ENCODE peak calls at places on chromosomes 13 and 19, in five cellular contexts. U is left ventricle myocardium superior, Y is Calu3, Z is GM12865, Q is NCI-H2029. A is an unnamed sample.

GRCh38 chr13:74134777-74135305 is 637 bp upstream of the KLF12 start:
- DNase-seq in U (peak), Y (peak), Z (peak), Q (peak), A (peak)

GRCh38 chr13:88979465-88980180 is 1308.5 kb downstream of the SLITRK5 start:
- DNase-seq in Y (no peak), U (no peak), Z (peak), Q (no peak), A (peak)

GRCh38 chr19:6138066-6138465 is 2.6 kb downstream of the ACSBG2 start:
- DNase-seq in Q (no peak), U (no peak), Y (no peak), Z (peak), A (no peak)

GRCh38 chr13:102584423-102584822 is 12.4 kb upstream of the TPP2 start:
- DNase-seq in Q (no peak), U (no peak), Y (no peak), Z (peak), A (no peak)

GRCh38 chr19:35733180-35734125 is 8.8 kb downstream of the IGFLR1 start:
- DNase-seq in Q (no peak), U (no peak), Z (no peak), Y (no peak), A (no peak)

GRCh38 chr13:112204376-112204775 is 137.4 kb downstream of the SOX1 start:
- DNase-seq in Y (no peak), Q (no peak), U (no peak), Z (no peak), A (no peak)

GRCh38 chr13:34671136-34671535 is 270.9 kb upstream of the NBEA start:
- DNase-seq in U (no peak), Y (no peak), Q (no peak), Z (no peak), A (no peak)

GRCh38 chr13:44843403-44843802 is 145.9 kb downstream of the NUFIP1 start:
- DNase-seq in Z (no peak), Y (no peak), U (no peak), Q (no peak), A (no peak)

GRCh38 chr19:4592445-4592844 is 33.0 kb upstream of the SEMA6B start:
- DNase-seq in U (no peak), Q (no peak), Y (no peak), Z (no peak), A (no peak)

GRCh38 chr19:52028780-52029123 is 573 bp upstream of the ZNF614 start:
- DNase-seq in U (no peak), Y (no peak), Q (no peak), Z (no peak), A (no peak)

GRCh38 chr13:112346173-112346898 is 29.8 kb upstream of the SPACA7 start:
- DNase-seq in Z (no peak), U (no peak), Y (no peak), Q (no peak), A (no peak)

GRCh38 chr19:40638327-40638726 is 37.2 kb downstream of the LTBP4 start:
- DNase-seq in Q (no peak), Z (no peak), Y (no peak), U (no peak), A (no peak)

GRCh38 chr13:113029487-113030258 is 60.7 kb downstream of the MCF2L start:
- DNase-seq in Y (peak), Z (peak), Q (no peak), U (peak), A (no peak)

GRCh38 chr13:94196426-94196825 is 283.1 kb downstream of the DCT start:
- DNase-seq in Q (no peak), Y (no peak), U (no peak), Z (no peak), A (no peak)

GRCh38 chr19:50494186-50495019 is 16.6 kb downstream of the JOSD2 start:
- DNase-seq in Q (no peak), Y (no peak), U (no peak), Z (no peak), A (peak)

GRCh38 chr19:56760842-56761241 is 79.7 kb downstream of the PEG3 start:
- DNase-seq in U (no peak), Q (no peak), Y (no peak), Z (no peak), A (no peak)

A was measured in Right ventricle myocardium superior.